ENCODE peak calls at places on chromosome 10, in nine cellular contexts. J is gastrocnemius medialis; N is small intestine; X is MCF 10A; D is NAMALWA; Q is NT2/D1; T is stimulated activated CD4-positive, alpha-beta T cell treated with anti-CD3 and anti-CD28 coated beads, Interleukin-2, amount 100 ng/mL, for 48 hours; U is activated CD4-positive, alpha-beta T cell treated with anti-CD3 and anti-CD28 coated beads, Interleukin-2, amount 10 ng/mL, durations not matched to agents 7 days and 5 days; C is nucleus accumbens. S is an unnamed sample.

GRCh38 chr10:119726291-119727261 is 726 bp downstream of the INPP5F start:
- DNase-seq in J (peak; percentile 15), N (peak; percentile 42), X (no peak), D (no peak), Q (no peak), T (peak; percentile 32), U (no peak), C (no peak), S (peak; percentile 92)

GRCh38 chr10:12631787-12632562 is 282.6 kb downstream of the CAMK1D start:
- DNase-seq in J (no peak), N (peak; percentile 56), X (no peak), D (no peak), Q (no peak), T (no peak), U (no peak), C (no peak), S (no peak)

GRCh38 chr10:126939706-126940105 is 34.5 kb downstream of the DOCK1 start:
- DNase-seq in J (no peak), N (no peak), X (no peak), D (no peak), Q (no peak), T (no peak), U (no peak), C (peak; percentile 85), S (no peak)

GRCh38 chr10:70561051-70561450 is 41.5 kb downstream of the PRF1 start:
- DNase-seq in J (no peak), N (no peak), X (no peak), D (no peak), Q (no peak), T (no peak), U (no peak), C (no peak), S (no peak)

GRCh38 chr10:76049581-76050290 is 618.3 kb downstream of the LRMDA start:
- DNase-seq in J (no peak), N (no peak), X (no peak), D (no peak), Q (no peak), T (no peak), U (no peak), C (no peak), S (no peak)

GRCh38 chr10:22624289-22624738 is 90.1 kb downstream of the PIP4K2A start:
- DNase-seq in J (no peak), N (no peak), X (peak; percentile 64), D (no peak), Q (no peak), T (no peak), U (no peak), C (no peak), S (no peak)

GRCh38 chr10:84108797-84109196 is 30.5 kb upstream of the GHITM start:
- DNase-seq in J (no peak), N (no peak), X (no peak), D (no peak), Q (no peak), T (no peak), U (no peak), C (no peak), S (no peak)

GRCh38 chr10:13987472-13987871 is 343.3 kb downstream of the FRMD4A start:
- DNase-seq in J (no peak), N (peak; percentile 13), X (peak; percentile 58), D (no peak), Q (no peak), T (no peak), U (no peak), C (no peak), S (no peak)

GRCh38 chr10:110813743-110814472 is 57.8 kb upstream of the PDCD4 start:
- DNase-seq in J (no peak), N (peak; percentile 92), X (no peak), D (no peak), Q (no peak), T (no peak), U (no peak), C (no peak), S (no peak)

GRCh38 chr10:69464801-69465401 is 13.6 kb downstream of the TSPAN15 start:
- DNase-seq in J (peak; percentile 84), N (peak; percentile 71), X (no peak), D (peak; percentile 8), Q (no peak), T (no peak), U (no peak), C (peak; percentile 49), S (no peak)

GRCh38 chr10:44316187-44316921 is 68.5 kb downstream of the CXCL12 start:
- DNase-seq in J (no peak), N (no peak), X (peak; percentile 4), D (peak; percentile 90), Q (no peak), T (peak; percentile 2), U (no peak), C (no peak), S (peak; percentile 91)

GRCh38 chr10:59362991-59363390 is 642 bp upstream of the FAM13C start:
- DNase-seq in J (peak; percentile 74), N (peak; percentile 37), X (peak; percentile 57), D (no peak), Q (peak; percentile 47), T (no peak), U (no peak), C (peak; percentile 72), S (peak; percentile 57)

GRCh38 chr10:131896403-131896802 is 4.4 kb upstream of the PPP2R2D start:
- DNase-seq in J (no peak), N (no peak), X (no peak), D (no peak), Q (no peak), T (no peak), U (peak; percentile 59), C (no peak), S (no peak)

GRCh38 chr10:118840071-118840775 is 85.5 kb upstream of the CACUL1 start:
- DNase-seq in J (no peak), N (peak; percentile 9), X (peak; percentile 96), D (no peak), Q (no peak), T (peak; percentile 28), U (no peak), C (no peak), S (peak; percentile 4)

GRCh38 chr10:132538790-132539421 is 1.3 kb downstream of the INPP5A start:
- DNase-seq in J (no peak), N (no peak), X (no peak), D (peak; percentile 23), Q (no peak), T (no peak), U (no peak), C (no peak), S (peak; percentile 38)

GRCh38 chr10:35006836-35007235 is 83.3 kb downstream of the CUL2 start:
- DNase-seq in J (no peak), N (no peak), X (peak; percentile 36), D (no peak), Q (no peak), T (no peak), U (no peak), C (no peak), S (no peak)

GRCh38 chr10:62699148-62699547 is 105.4 kb upstream of the ADO start:
- DNase-seq in J (no peak), N (no peak), X (no peak), D (no peak), Q (no peak), T (no peak), U (no peak), C (no peak), S (no peak)

GRCh38 chr10:60521974-60522405 is 132.3 kb upstream of the ANK3 start:
- DNase-seq in J (no peak), N (no peak), X (no peak), D (no peak), Q (no peak), T (no peak), U (no peak), C (no peak), S (no peak)